ENCODE peak calls at places on chromosomes 12 and 14, in four cellular contexts. I is Peyer's patch; G is activated T-cell treated with anti-CD3 and anti-CD28 coated beads, Interleukin-2, amount 50 U/mL, for 72 hours; Q is fibroblast of pulmonary artery. M is an unnamed sample.

GRCh38 chr14:98120831-98121464 is 1151.0 kb downstream of the BCL11B start:
- DNase-seq in Q (no peak), G (peak; percentile 50), I (no peak), M (no peak)

GRCh38 chr12:21757665-21758064 is 16.8 kb downstream of the KCNJ8 start:
- DNase-seq in I (no peak), G (no peak), Q (no peak), M (no peak)

GRCh38 chr12:22527999-22528398 is 16.3 kb downstream of the C2CD5 start:
- DNase-seq in Q (peak; percentile 76), I (no peak), G (no peak), M (no peak)

GRCh38 chr14:86532219-86532618 is 1002.3 kb downstream of the FLRT2 start:
- DNase-seq in G (no peak), I (no peak), Q (peak; percentile 66), M (no peak)

GRCh38 chr12:59087077-59087673 is 166.9 kb upstream of the LRIG3 start:
- DNase-seq in I (no peak), G (no peak), Q (peak; percentile 54), M (no peak)

GRCh38 chr12:627863-628805 is 35.1 kb downstream of the NINJ2 start:
- DNase-seq in I (no peak), G (no peak), Q (no peak), M (no peak)

GRCh38 chr14:93326196-93326595 is 6.6 kb downstream of the BTBD7 start:
- DNase-seq in Q (no peak), G (no peak), I (no peak), M (no peak)

GRCh38 chr12:55736780-55737580 is 5.9 kb upstream of the GDF11 start:
- DNase-seq in G (peak; percentile 69), Q (peak; percentile 81), I (peak; percentile 89), M (peak; percentile 89)

GRCh38 chr12:89825591-89826449 is 117.2 kb upstream of the ATP2B1 start:
- DNase-seq in Q (peak; percentile 49), G (no peak), I (no peak), M (no peak)

GRCh38 chr12:113040722-113041168 is 15.8 kb upstream of the DTX1 start:
- DNase-seq in I (no peak), Q (peak; percentile 99), G (no peak), M (peak; percentile 87)

GRCh38 chr14:24612186-24612585 is 2.7 kb upstream of the GZMH start:
- DNase-seq in G (no peak), I (no peak), Q (no peak), M (no peak)

GRCh38 chr14:99971929-99972747 is 93.1 kb upstream of the EVL start:
- DNase-seq in Q (no peak), I (no peak), G (peak; percentile 32), M (peak; percentile 71)

GRCh38 chr14:51439896-51440295 is 199.8 kb downstream of the TMX1 start:
- DNase-seq in G (no peak), I (no peak), Q (no peak), M (no peak)

GRCh38 chr14:90561031-90561430 is 164.2 kb downstream of the CALM1 start:
- DNase-seq in I (no peak), Q (no peak), G (no peak), M (no peak)

GRCh38 chr12:103751171-103751570 is 89.9 kb downstream of the NT5DC3 start:
- DNase-seq in I (no peak), G (no peak), Q (no peak), M (no peak)

GRCh38 chr12:6444704-6445688 is at the start of gene CD27:
- DNase-seq in G (peak; percentile 23), I (no peak), Q (no peak), M (peak; percentile 42)

GRCh38 chr14:32679927-32680612 is 258.6 kb upstream of the NPAS3 start:
- DNase-seq in Q (no peak), I (no peak), G (no peak), M (no peak)

GRCh38 chr14:65792208-65792905 is 379.8 kb downstream of the FUT8 start:
- DNase-seq in G (no peak), I (no peak), Q (no peak), M (no peak)

GRCh38 chr12:90977224-90977623 is 22.2 kb upstream of the CCER1 start:
- DNase-seq in I (no peak), Q (peak; percentile 14), G (no peak), M (no peak)

GRCh38 chr12:15987696-15988095 is 76.6 kb downstream of the DERA start:
- DNase-seq in I (no peak), Q (no peak), G (no peak), M (no peak)

GRCh38 chr12:27359578-27360340 is 27.1 kb downstream of the BMAL2 start:
- DNase-seq in Q (no peak), G (no peak), I (no peak), M (no peak)

GRCh38 chr12:2650261-2651060 is 144.3 kb upstream of the FKBP4 start:
- DNase-seq in I (no peak), G (no peak), Q (no peak), M (peak; percentile 40)

GRCh38 chr12:116389326-116389725 is 111.8 kb upstream of the MED13L start:
- DNase-seq in Q (no peak), G (no peak), I (no peak), M (no peak)

GRCh38 chr14:102525213-102526143 is 15.9 kb upstream of the ANKRD9 start:
- DNase-seq in I (peak; percentile 51), Q (peak; percentile 75), G (peak; percentile 38), M (peak; percentile 64)

GRCh38 chr12:11747969-11748368 is 98.5 kb downstream of the ETV6 start:
- DNase-seq in I (no peak), Q (no peak), G (no peak), M (no peak)

GRCh38 chr14:34013714-34014055 is 62.8 kb upstream of the EGLN3 start:
- DNase-seq in Q (no peak), I (no peak), G (no peak), M (no peak)

GRCh38 chr14:64704145-64704742 is at the start of gene PLEKHG3:
- DNase-seq in G (peak; percentile 29), Q (peak; percentile 72), I (peak; percentile 89), M (peak; percentile 89)

M was measured in upper lobe of right lung.